ENCODE peak calls at places on chromosomes 7 and 10, in four cellular contexts. One of them, this sample, is unnamed.

GRCh38 chr7:141073641-141074161 is at the start of gene TMEM178B:
- DNase-seq in GM12878: no peak
- DNase-seq in H1: no peak
- DNase-seq in HepG2: no peak
- DNase-seq in this sample: peak; percentile 60

GRCh38 chr7:100584677-100585510 is 1.0 kb downstream of the LRCH4 start:
- DNase-seq in GM12878: no peak
- DNase-seq in H1: no peak
- DNase-seq in HepG2: peak; percentile 35
- DNase-seq in this sample: no peak

GRCh38 chr10:101494650-101495049 is 93.4 kb downstream of the POLL start:
- DNase-seq in GM12878: no peak
- DNase-seq in H1: no peak
- DNase-seq in HepG2: no peak
- DNase-seq in this sample: no peak

GRCh38 chr10:100600218-100600617 is 64.5 kb downstream of the HIF1AN start:
- DNase-seq in GM12878: no peak
- DNase-seq in H1: no peak
- DNase-seq in HepG2: no peak
- DNase-seq in this sample: peak; percentile 5

GRCh38 chr10:22503315-22504090 is 158.2 kb downstream of the SPAG6 start:
- DNase-seq in GM12878: no peak
- DNase-seq in H1: no peak
- DNase-seq in HepG2: no peak
- DNase-seq in this sample: peak; percentile 74

GRCh38 chr10:124156524-124157225 is 63.3 kb upstream of the CHST15 start:
- DNase-seq in GM12878: no peak
- DNase-seq in H1: no peak
- DNase-seq in HepG2: no peak
- DNase-seq in this sample: no peak

GRCh38 chr7:96211954-96212353 is 109.9 kb downstream of the SLC25A13 start:
- DNase-seq in GM12878: no peak
- DNase-seq in H1: no peak
- DNase-seq in HepG2: no peak
- DNase-seq in this sample: no peak

GRCh38 chr7:44618754-44619153 is 12.3 kb downstream of the OGDH start:
- DNase-seq in GM12878: no peak
- DNase-seq in H1: no peak
- DNase-seq in HepG2: no peak
- DNase-seq in this sample: no peak

GRCh38 chr7:149873968-149874643 is at the start of gene ATP6V0E2:
- DNase-seq in GM12878: no peak
- DNase-seq in H1: no peak
- DNase-seq in HepG2: no peak
- DNase-seq in this sample: no peak

GRCh38 chr10:112758961-112759360 is 191.1 kb upstream of the TCF7L2 start:
- DNase-seq in GM12878: no peak
- DNase-seq in H1: no peak
- DNase-seq in HepG2: no peak
- DNase-seq in this sample: no peak

GRCh38 chr10:59006511-59007306 is 169.7 kb upstream of the PHYHIPL start:
- DNase-seq in GM12878: no peak
- DNase-seq in H1: no peak
- DNase-seq in HepG2: peak; percentile 86
- DNase-seq in this sample: no peak

GRCh38 chr7:157544980-157545680 is 208.3 kb downstream of the DNAJB6 start:
- DNase-seq in GM12878: no peak
- DNase-seq in H1: no peak
- DNase-seq in HepG2: no peak
- DNase-seq in this sample: no peak

GRCh38 chr7:159012353-159013069 is 132.2 kb downstream of the VIPR2 start:
- DNase-seq in GM12878: no peak
- DNase-seq in H1: no peak
- DNase-seq in HepG2: no peak
- DNase-seq in this sample: no peak

DNA sequence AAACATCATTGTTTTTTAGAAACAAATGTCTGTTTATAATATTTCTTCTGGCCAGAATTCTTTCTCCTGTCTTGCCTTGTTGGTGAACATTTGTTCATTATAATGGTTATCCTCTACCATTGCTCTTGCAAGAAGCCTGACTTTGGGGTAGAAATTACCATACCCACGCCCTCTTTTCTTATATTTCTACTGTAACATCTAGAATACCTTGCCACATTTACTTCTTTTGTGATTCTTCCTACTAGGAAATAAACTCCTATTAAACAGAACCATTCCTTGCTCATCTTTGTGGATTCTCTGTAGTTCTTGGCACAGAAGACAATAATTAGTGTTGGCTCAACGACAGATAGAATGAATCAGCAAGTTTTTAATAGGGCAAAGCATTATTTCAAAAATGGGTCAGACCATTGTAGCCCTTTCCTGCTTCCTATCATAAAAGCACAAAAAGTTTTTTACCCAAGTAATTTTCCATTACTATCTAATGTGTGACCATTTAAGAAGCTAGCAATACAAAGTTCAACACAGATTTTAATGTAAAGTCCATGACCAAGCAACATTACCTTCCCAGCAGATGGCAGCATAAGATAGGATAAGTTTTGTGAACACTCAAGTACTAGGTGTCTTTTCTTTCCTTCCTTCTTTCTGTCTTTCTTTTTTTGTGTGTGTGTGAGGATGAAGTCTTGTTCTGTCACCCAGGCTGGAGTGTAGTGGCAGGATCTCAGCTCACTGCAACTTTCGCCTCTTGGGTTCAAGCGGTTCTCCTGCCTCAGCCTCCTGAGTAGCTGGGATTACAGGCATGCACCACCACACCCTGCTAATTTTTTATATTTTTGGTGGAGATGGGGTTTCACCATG is 270.4 kb downstream of the HGF start:
- DNase-seq in GM12878: peak; percentile 28
- DNase-seq in H1: no peak
- DNase-seq in HepG2: peak; percentile 63
- DNase-seq in this sample: peak; percentile 47
- TF ChIP-seq SUZ12 in GM12878: no peak
- TF ChIP-seq SUZ12 in H1: no peak
- TF ChIP-seq SUZ12 in HepG2: no peak
- TF ChIP-seq SUZ12 in this sample: no peak

DNA sequence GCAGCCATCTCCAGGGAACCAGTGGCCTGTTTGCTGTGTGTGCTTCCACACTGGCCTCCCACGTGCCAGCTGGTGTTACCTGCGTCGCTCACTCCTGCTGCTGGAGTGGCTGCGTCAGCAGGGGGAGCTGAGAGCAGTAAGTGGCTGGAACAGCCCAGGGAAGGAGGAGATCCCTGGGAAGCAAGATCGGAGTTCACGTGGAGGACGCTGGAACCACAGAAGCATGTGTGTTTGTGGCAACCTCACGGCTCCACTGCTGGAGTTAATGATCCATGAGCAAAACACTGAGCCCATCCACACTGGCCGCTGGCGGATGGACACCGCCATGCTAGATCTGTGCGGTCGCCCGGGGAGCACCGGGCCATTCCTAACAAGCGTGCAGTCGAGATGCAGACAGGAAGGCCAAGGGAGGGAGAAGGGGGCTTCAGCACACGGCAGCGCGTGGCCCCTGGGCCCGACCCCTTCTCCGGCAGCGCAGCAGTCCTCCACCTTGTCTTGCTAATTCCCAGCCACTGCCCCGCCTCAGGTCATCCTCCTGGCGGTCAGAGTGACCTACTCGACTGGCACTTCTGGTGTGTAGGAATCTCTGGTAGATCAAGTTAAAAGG is 68.5 kb upstream of the EEPD1 start:
- DNase-seq in GM12878: no peak
- DNase-seq in H1: peak; percentile 23
- DNase-seq in HepG2: peak; percentile 65
- DNase-seq in this sample: peak; percentile 63
- TF ChIP-seq SP1 in GM12878: no peak
- TF ChIP-seq SP1 in H1: no peak
- TF ChIP-seq SP1 in HepG2: no peak
- TF ChIP-seq SP1 in this sample: no peak

GRCh38 chr7:10855583-10855982 is 118.1 kb upstream of the PHF14 start:
- DNase-seq in GM12878: no peak
- DNase-seq in H1: no peak
- DNase-seq in HepG2: no peak
- DNase-seq in this sample: no peak
- TF ChIP-seq SUZ12 in GM12878: no peak
- TF ChIP-seq SUZ12 in H1: no peak
- TF ChIP-seq SUZ12 in HepG2: no peak
- TF ChIP-seq SUZ12 in this sample: no peak

GRCh38 chr10:132411561-132412253 is 14.7 kb downstream of the PWWP2B start:
- DNase-seq in GM12878: no peak
- DNase-seq in H1: no peak
- DNase-seq in HepG2: no peak
- DNase-seq in this sample: peak; percentile 75
- TF ChIP-seq SP1 in GM12878: no peak
- TF ChIP-seq SP1 in H1: no peak
- TF ChIP-seq SP1 in HepG2: no peak
- TF ChIP-seq SP1 in this sample: no peak

DNA sequence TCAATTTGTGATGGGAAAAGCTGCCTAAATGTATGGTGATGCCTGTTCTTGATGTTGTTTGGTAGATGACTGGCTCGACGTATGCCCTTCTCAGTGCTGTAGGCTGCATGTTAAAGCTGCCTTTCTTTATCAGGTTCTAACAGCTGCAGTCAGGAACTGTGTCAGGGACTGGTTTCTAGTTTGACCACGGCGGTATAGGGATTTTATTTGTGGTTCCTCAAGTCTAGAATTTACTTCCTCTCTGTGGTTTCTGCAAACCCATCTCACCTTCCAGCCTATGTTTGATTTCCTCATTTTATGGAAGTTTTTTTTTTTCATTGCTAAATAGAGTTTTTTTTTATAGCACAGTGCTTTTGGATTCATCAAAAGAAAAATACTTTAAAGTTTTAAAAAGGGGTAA is 26.5 kb downstream of the LMTK2 start:
- DNase-seq in GM12878: peak; percentile 63
- DNase-seq in H1: no peak
- DNase-seq in HepG2: no peak
- DNase-seq in this sample: no peak
- TF ChIP-seq SUZ12 in GM12878: no peak
- TF ChIP-seq SUZ12 in H1: no peak
- TF ChIP-seq SUZ12 in HepG2: no peak
- TF ChIP-seq SUZ12 in this sample: no peak

GRCh38 chr10:98404571-98405396 is 10.2 kb downstream of the PYROXD2 start:
- DNase-seq in GM12878: no peak
- DNase-seq in H1: no peak
- DNase-seq in HepG2: no peak
- DNase-seq in this sample: no peak
- TF ChIP-seq SP1 in GM12878: no peak
- TF ChIP-seq SP1 in H1: no peak
- TF ChIP-seq SP1 in HepG2: no peak
- TF ChIP-seq SP1 in this sample: no peak

DNA sequence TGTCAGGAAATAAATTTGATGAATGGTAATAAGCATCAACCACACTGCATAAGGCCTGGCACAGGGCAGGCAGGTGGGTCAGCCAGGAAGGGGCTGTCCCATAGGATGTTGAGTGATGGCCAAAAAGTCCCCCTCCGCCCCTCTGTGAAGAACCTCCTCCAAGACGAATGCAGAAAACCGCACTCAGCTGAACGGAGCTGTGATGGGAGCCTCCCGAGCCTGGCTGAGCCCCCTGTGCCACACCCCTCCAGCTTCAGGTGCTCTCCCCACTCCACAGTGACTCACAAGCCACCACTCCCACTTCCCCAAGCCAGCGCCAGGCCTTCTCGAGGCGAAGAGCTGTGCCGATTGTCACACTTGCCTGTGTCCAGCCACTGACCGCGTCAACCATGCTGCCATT is 184.2 kb downstream of the MAD1L1 start:
- DNase-seq in GM12878: no peak
- DNase-seq in H1: no peak
- DNase-seq in HepG2: no peak
- DNase-seq in this sample: no peak
- TF ChIP-seq SUZ12 in GM12878: no peak
- TF ChIP-seq SUZ12 in H1: no peak
- TF ChIP-seq SUZ12 in HepG2: no peak
- TF ChIP-seq SUZ12 in this sample: no peak

GRCh38 chr10:69948261-69948660 is 104.4 kb upstream of the MACROH2A2 start:
- DNase-seq in GM12878: no peak
- DNase-seq in H1: no peak
- DNase-seq in HepG2: no peak
- DNase-seq in this sample: no peak
- TF ChIP-seq SP1 in GM12878: no peak
- TF ChIP-seq SP1 in H1: no peak
- TF ChIP-seq SP1 in HepG2: no peak
- TF ChIP-seq SP1 in this sample: no peak

GRCh38 chr10:118472415-118472814 is 123.0 kb downstream of the PRLHR start:
- DNase-seq in GM12878: no peak
- DNase-seq in H1: no peak
- DNase-seq in HepG2: no peak
- DNase-seq in this sample: no peak
- TF ChIP-seq SUZ12 in GM12878: no peak
- TF ChIP-seq SUZ12 in H1: no peak
- TF ChIP-seq SUZ12 in HepG2: no peak
- TF ChIP-seq SUZ12 in this sample: no peak

DNA sequence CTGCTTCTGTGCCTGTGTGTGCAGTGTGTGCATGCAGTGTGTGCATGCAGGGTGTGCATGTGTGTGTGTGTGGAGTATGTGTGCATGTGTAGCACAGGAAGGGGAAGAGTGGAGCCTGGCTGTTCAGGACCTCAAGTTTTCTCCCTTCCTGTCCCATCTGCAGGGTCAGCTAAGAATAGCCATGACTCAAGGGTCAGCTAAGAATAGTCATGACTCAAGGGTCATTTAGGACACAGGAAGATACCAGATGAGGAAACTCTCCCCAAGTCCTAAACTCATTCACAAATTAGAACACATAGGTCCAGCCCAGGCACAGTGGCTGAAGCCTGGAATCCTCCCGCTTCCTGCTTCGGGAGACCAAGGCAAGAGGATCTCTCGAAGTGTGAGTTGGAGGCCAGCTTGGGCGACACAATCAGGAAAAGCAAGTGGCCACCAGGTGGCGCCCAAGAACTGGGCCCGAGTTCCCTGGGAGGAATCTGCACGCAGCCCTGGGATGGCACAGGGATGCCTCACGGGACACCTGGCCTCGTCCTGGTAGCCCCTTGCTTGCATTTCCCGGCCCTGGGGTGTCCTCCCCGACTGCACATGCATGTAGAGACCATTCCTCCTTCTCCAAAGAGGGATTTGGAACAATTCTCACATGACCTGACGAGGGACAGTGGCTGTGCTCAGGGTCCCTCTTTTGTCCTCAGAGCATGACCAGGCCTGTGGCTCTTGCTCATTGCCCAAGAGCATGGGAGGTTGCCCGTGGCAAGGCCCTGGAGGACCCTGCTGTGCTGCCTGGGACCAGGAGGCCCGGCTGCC is 21.4 kb upstream of the VOPP1 start:
- DNase-seq in GM12878: no peak
- DNase-seq in H1: no peak
- DNase-seq in HepG2: peak; percentile 38
- DNase-seq in this sample: peak; percentile 79
- TF ChIP-seq SP1 in GM12878: no peak
- TF ChIP-seq SP1 in H1: no peak
- TF ChIP-seq SP1 in HepG2: no peak
- TF ChIP-seq SP1 in this sample: no peak

This sample was measured in HEK293T.